ENCODE peak calls at places on chromosomes 7 and 10, in eight cellular contexts. A is ovary; D is uterus; S is CD4-positive, alpha-beta memory T cell; M is adrenal gland; X is IMR-90; R is heart right ventricle; Y is kidney. G is an unnamed sample.

GRCh38 chr10:32942081-32942480 is 15.9 kb downstream of the ITGB1 start:
- DNase-seq in M (no peak), A (no peak), X (no peak), Y (no peak), D (no peak), S (no peak), R (no peak), G (no peak)

GRCh38 chr10:73773152-73773879 is 8.5 kb upstream of the CHCHD1 start:
- DNase-seq in D (no peak), X (peak; percentile 13), M (no peak), S (no peak), R (no peak), Y (peak; percentile 78), A (no peak), G (no peak)

GRCh38 chr10:98745645-98746044 is 298.9 kb upstream of the HPS1 start:
- DNase-seq in R (no peak), X (no peak), S (no peak), M (no peak), A (no peak), D (no peak), Y (no peak), G (no peak)

GRCh38 chr7:30585675-30586074 is 9.0 kb upstream of the GARS1 start:
- DNase-seq in S (no peak), M (no peak), A (no peak), R (no peak), Y (no peak), D (no peak), X (peak; percentile 8), G (no peak)

GRCh38 chr10:13776861-13777301 is 190.1 kb downstream of the PRPF18 start:
- DNase-seq in S (no peak), Y (no peak), X (peak; percentile 35), A (no peak), M (no peak), D (no peak), R (no peak), G (no peak)

GRCh38 chr10:52486840-52487611 is 172.9 kb downstream of the DKK1 start:
- DNase-seq in S (no peak), A (no peak), Y (no peak), X (peak; percentile 92), D (no peak), M (no peak), R (no peak), G (no peak)

GRCh38 chr10:31952066-31952465 is 23.4 kb upstream of the ARHGAP12 start:
- DNase-seq in D (no peak), Y (no peak), S (no peak), A (no peak), M (no peak), R (no peak), X (no peak), G (no peak)

GRCh38 chr10:43939939-43940810 is 291.5 kb upstream of the ZNF32 start:
- DNase-seq in Y (no peak), S (no peak), R (no peak), M (peak; percentile 45), D (no peak), A (no peak), X (peak; percentile 46), G (peak; percentile 17)

GRCh38 chr7:3065724-3066143 is 22.1 kb upstream of the CARD11 start:
- DNase-seq in M (peak; percentile 9), R (peak; percentile 18), X (peak; percentile 4), D (no peak), Y (no peak), S (peak; percentile 56), A (no peak), G (no peak)

GRCh38 chr7:77202544-77202976 is 2.9 kb upstream of the FGL2 start:
- DNase-seq in R (no peak), Y (no peak), M (no peak), X (no peak), A (no peak), D (no peak), S (no peak), G (no peak)

GRCh38 chr10:35092851-35093250 is 2.7 kb upstream of the CUL2 start:
- DNase-seq in R (no peak), D (no peak), M (peak; percentile 19), S (no peak), A (no peak), X (no peak), Y (no peak), G (no peak)

GRCh38 chr7:43232376-43232775 is 119.9 kb downstream of the HECW1 start:
- DNase-seq in S (no peak), D (no peak), R (no peak), A (no peak), X (no peak), Y (no peak), M (no peak), G (no peak)

GRCh38 chr7:125020801-125021200 is 91.2 kb upstream of the POT1 start:
- DNase-seq in R (no peak), Y (no peak), S (no peak), A (no peak), D (no peak), M (no peak), X (no peak), G (no peak)

GRCh38 chr10:61842755-61843497 is 58.6 kb upstream of the ARID5B start:
- DNase-seq in X (peak; percentile 77), M (peak; percentile 49), D (no peak), S (no peak), R (no peak), Y (no peak), A (no peak), G (no peak)

GRCh38 chr7:34497153-34497777 is 160.8 kb upstream of the NPSR1 start:
- DNase-seq in D (no peak), S (no peak), R (no peak), A (no peak), Y (no peak), X (no peak), M (no peak), G (no peak)

GRCh38 chr7:80249619-80250305 is 115.1 kb downstream of the GNAI1 start:
- DNase-seq in S (no peak), R (no peak), Y (no peak), A (no peak), D (no peak), M (no peak), X (peak; percentile 29), G (no peak)

GRCh38 chr7:139749545-139749944 is 28.3 kb downstream of the HIPK2 start:
- DNase-seq in S (no peak), A (no peak), M (no peak), R (no peak), Y (no peak), D (no peak), X (no peak), G (no peak)

DNA sequence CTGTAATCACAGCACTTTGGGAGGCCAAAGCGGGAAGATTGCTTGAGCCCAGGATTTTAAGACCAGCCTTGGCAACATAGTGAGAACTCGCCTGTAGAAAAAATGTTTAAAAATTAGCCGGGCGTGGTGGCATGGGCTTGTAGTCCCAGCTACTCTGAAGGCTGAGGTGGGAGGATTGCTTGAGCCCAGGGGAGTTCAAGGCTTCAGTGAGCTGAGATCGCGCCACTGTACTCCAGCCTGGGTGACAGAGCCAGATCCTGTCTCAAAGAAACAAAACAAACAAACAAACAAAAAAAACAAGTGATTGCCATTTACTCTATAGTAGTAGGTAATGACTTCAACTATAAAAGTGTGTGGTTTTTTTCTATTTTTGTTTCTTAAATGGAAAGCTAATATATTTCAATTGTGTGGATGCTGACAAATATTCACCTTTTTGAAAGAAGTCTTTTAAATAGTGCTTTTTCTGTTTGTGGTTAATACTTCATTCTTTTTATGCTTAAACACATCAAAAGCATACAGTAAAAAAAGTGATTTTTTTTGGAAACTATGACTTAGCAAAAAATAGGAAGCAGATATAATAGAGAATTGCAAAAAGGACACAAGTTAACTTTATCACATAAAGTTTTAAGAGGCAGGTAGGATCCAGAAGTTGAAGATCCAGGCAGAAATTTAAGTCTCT is 48.4 kb downstream of the ZNF277 start:
- DNase-seq in M (no peak), S (no peak), R (no peak), D (no peak), A (no peak), X (no peak), Y (no peak), G (no peak)
- H3K4me1 ChIP-seq in M (no peaks in the 10 kb centered on the region), S (no peaks in the 10 kb centered on the region), R (no peaks in the 10 kb centered on the region), D (no peaks in the 10 kb centered on the region), A (no peaks in the 10 kb centered on the region), X (no peaks in the 10 kb centered on the region), Y (no peaks in the 10 kb centered on the region), G (peaks cover 8% of the 10 kb centered on the region)

GRCh38 chr7:151692721-151693120 is 173.0 kb upstream of the RHEB start:
- DNase-seq in R (peak; percentile 49), D (no peak), M (no peak), S (no peak), X (no peak), A (no peak), Y (peak; percentile 52), G (no peak)
- H3K4me1 ChIP-seq in R (peaks cover 12% of the 10 kb centered on the region), D (no peaks in the 10 kb centered on the region), M (peaks cover 21% of the 10 kb centered on the region), S (no peaks in the 10 kb centered on the region), X (peaks cover 17% of the 10 kb centered on the region), A (peaks cover 4% of the 10 kb centered on the region), Y (peaks cover 20% of the 10 kb centered on the region), G (peaks cover 27% of the 10 kb centered on the region)

DNA sequence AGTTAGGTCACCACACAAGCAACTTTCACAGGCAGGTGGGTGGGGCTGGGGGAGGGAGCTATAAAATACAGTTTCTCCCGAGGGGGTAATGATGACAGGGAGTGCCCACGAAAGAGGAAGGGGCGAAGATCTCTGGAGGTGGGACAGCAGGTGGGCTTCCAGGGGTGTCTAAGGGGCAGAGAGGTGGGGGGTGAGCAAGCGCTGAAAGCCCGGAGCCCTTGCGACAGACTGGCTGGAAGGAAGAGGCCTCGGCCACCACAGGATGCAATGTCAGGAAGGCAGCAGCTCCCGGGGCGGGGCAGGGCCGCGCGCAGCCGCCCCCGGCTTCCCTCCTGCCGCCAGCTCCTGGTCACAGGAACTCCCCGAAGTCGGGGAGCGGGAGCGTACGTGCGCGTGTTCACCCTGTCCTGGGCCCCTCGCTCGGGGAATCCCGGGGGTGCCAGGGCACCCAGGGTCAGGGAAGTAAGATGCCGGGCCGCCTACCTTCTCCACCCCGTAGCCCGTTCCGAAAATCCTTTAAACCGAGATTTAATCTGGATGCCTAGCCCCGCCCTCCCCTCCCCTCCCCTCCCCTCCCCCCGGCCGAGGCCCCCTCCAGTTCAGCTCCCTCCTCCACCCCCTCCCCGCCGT is 105.2 kb upstream of the PPIF start:
- DNase-seq in R (peak; percentile 79), Y (peak; percentile 90), X (peak; percentile 67), M (peak; percentile 74), A (peak; percentile 68), D (peak; percentile 68), S (no peak), G (peak; percentile 89)
- H3K4me1 ChIP-seq in R (peaks cover 66% of the 10 kb centered on the region), Y (peaks cover 23% of the 10 kb centered on the region), X (peaks cover 54% of the 10 kb centered on the region), M (peaks cover 80% of the 10 kb centered on the region), A (peaks cover 42% of the 10 kb centered on the region), D (peaks cover 9% of the 10 kb centered on the region), S (peaks cover 43% of the 10 kb centered on the region), G (peaks cover 87% of the 10 kb centered on the region)

DNA sequence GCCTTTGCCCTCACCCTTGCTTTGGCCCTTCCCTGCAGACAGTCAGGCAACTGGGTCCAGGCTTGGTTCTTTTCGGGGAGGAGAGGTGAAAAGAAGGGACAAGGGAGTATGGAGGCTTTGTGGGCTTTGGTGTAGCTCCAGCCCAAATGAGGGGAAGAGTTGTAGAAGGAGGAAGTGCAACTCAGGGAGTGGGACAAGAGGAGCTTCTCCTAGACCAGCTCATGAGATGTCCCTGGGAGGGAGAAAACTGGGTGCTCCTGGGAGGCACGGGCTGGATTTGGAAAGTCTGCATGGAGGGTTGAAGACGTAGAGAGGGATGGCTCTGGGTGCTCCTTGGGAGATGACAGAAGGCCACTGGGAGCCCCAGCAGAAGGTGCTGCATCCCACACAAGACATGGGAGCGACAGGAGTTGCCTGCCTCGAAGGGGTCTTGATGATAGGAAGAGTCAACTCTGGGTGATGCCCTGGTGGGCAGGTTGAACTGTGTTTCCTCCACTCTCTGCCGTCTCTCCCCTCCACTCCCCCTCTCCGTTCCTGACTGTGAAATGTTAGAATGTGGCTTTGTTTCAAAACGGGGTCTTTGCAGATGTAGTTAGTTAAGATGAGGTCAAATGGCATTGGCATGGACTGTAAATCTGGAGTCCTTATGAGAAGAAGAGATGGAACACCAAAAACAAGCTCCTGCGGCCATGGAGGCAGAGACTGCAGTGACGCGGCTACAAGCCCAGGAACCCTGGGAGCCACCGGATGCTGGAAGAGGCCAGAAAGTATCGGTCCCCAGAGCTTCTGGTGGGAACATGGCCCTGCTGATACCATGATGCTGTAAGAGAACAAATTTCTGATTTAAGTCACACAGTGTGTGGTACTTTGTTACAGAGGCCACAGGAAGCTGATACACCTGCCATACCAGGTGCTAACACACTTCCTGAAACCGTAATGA is 298.5 kb downstream of the GLRX3 start:
- DNase-seq in Y (no peak), X (no peak), M (no peak), A (no peak), S (no peak), R (no peak), D (no peak), G (no peak)
- H3K4me1 ChIP-seq in Y (no peaks in the 10 kb centered on the region), X (no peaks in the 10 kb centered on the region), M (no peaks in the 10 kb centered on the region), A (no peaks in the 10 kb centered on the region), S (no peaks in the 10 kb centered on the region), R (no peaks in the 10 kb centered on the region), D (no peaks in the 10 kb centered on the region), G (no peaks in the 10 kb centered on the region)